ENCODE peak calls at places on chromosomes 3 and 15, in six cellular contexts. O is RWPE1, S is heart left ventricle, K is tibial nerve, N is breast epithelium, Q is aorta. D is an unnamed sample.

GRCh38 chr3:117439812-117440211 is 730.2 kb downstream of the TUSC7 start:
- DNase-seq in O (no peak), S (no peak), K (no peak), N (no peak), Q (no peak), D (no peak)

GRCh38 chr3:130488288-130488687 is 28.7 kb upstream of the COL6A6 start:
- DNase-seq in O (no peak), S (no peak), K (no peak), N (no peak), Q (no peak), D (no peak)

GRCh38 chr15:96273317-96274086 is 57.0 kb upstream of the NR2F2 start:
- DNase-seq in O (peak), S (no peak), K (no peak), N (no peak), Q (no peak), D (no peak)

GRCh38 chr3:27114684-27115083 is 254.5 kb downstream of the NEK10 start:
- DNase-seq in O (peak), S (no peak), K (no peak), N (no peak), Q (no peak), D (no peak)

GRCh38 chr15:73573071-73573470 is 60.1 kb downstream of the NPTN start:
- DNase-seq in O (no peak), S (no peak), K (no peak), N (no peak), Q (no peak), D (no peak)

GRCh38 chr3:132029182-132029902 is 5.5 kb downstream of the CPNE4 start:
- DNase-seq in O (peak), S (peak), K (peak), N (peak), Q (peak), D (peak)

GRCh38 chr3:176041812-176042211 is 1155.5 kb downstream of the TBL1XR1 start:
- DNase-seq in O (no peak), S (no peak), K (no peak), N (no peak), Q (no peak), D (no peak)

GRCh38 chr15:38129531-38130199 is 123.0 kb upstream of the SPRED1 start:
- DNase-seq in O (peak), S (peak), K (peak), N (peak), Q (peak), D (no peak)

GRCh38 chr15:39181348-39181747 is 399.5 kb upstream of the THBS1 start:
- DNase-seq in O (no peak), S (no peak), K (no peak), N (no peak), Q (no peak), D (no peak)

GRCh38 chr15:85838655-85839054 is 43.9 kb upstream of the KLHL25 start:
- DNase-seq in O (no peak), S (no peak), K (no peak), N (no peak), Q (no peak), D (no peak)

GRCh38 chr15:68608206-68608843 is 29.5 kb downstream of the CORO2B start:
- DNase-seq in O (no peak), S (peak), K (peak), N (peak), Q (peak), D (no peak)

GRCh38 chr15:39181901-39182300 is 399.0 kb upstream of the THBS1 start:
- DNase-seq in O (no peak), S (no peak), K (no peak), N (no peak), Q (no peak), D (no peak)

GRCh38 chr3:69143605-69144004 is 21.2 kb upstream of the LMOD3 start:
- DNase-seq in O (peak), S (no peak), K (no peak), N (no peak), Q (no peak), D (no peak)

GRCh38 chr3:118077332-118077731 is 957.3 kb downstream of the IGSF11 start:
- DNase-seq in O (no peak), S (no peak), K (no peak), N (no peak), Q (no peak), D (no peak)

GRCh38 chr3:128297401-128298138 is 144.3 kb downstream of the EEFSEC start:
- DNase-seq in O (peak), S (no peak), K (no peak), N (peak), Q (no peak), D (no peak)

GRCh38 chr3:182116386-182116785 is 404.7 kb downstream of the SOX2 start:
- DNase-seq in O (no peak), S (no peak), K (no peak), N (no peak), Q (no peak), D (no peak)

GRCh38 chr3:120224249-120224648 is 60.8 kb downstream of the GPR156 start:
- DNase-seq in O (no peak), S (no peak), K (no peak), N (no peak), Q (no peak), D (no peak)

GRCh38 chr3:34020761-34021635 is 222.6 kb downstream of the PDCD6IP start:
- DNase-seq in O (no peak), S (no peak), K (no peak), N (no peak), Q (no peak), D (no peak)

GRCh38 chr3:35296533-35296932 is 342.8 kb upstream of the ARPP21 start:
- DNase-seq in O (no peak), S (no peak), K (no peak), N (no peak), Q (no peak), D (peak)

GRCh38 chr3:77254967-77255831 is 215.3 kb downstream of the ROBO2 start:
- DNase-seq in O (peak), S (no peak), K (no peak), N (no peak), Q (no peak), D (no peak)

GRCh38 chr3:17825298-17825697 is 82.9 kb upstream of the TBC1D5 start:
- DNase-seq in O (no peak), S (no peak), K (no peak), N (no peak), Q (no peak), D (no peak)

GRCh38 chr3:120596853-120597223 is 702 bp downstream of the NDUFB4 start:
- DNase-seq in O (no peak), S (no peak), K (no peak), N (no peak), Q (no peak), D (no peak)

GRCh38 chr3:39065197-39065596 is 13.4 kb downstream of the WDR48 start:
- DNase-seq in O (peak), S (no peak), K (no peak), N (no peak), Q (no peak), D (no peak)

GRCh38 chr15:98727115-98728040 is 79.0 kb downstream of the IGF1R start:
- DNase-seq in O (peak), S (peak), K (peak), N (peak), Q (peak), D (no peak)

GRCh38 chr3:105365171-105365535 is 1.6 kb upstream of the ALCAM start:
- DNase-seq in O (no peak), S (no peak), K (no peak), N (no peak), Q (no peak), D (no peak)

GRCh38 chr3:105365536-105366301 is 990 bp upstream of the ALCAM start:
- DNase-seq in O (peak), S (no peak), K (no peak), N (no peak), Q (no peak), D (no peak)

GRCh38 chr3:105359098-105359762 is 7.5 kb upstream of the ALCAM start:
- DNase-seq in O (peak), S (no peak), K (no peak), N (no peak), Q (no peak), D (no peak)

GRCh38 chr3:105364113-105364512 is 2.6 kb upstream of the ALCAM start:
- DNase-seq in O (peak), S (no peak), K (no peak), N (no peak), Q (no peak), D (no peak)

GRCh38 chr3:105362021-105362665 is 4.6 kb upstream of the ALCAM start:
- DNase-seq in O (peak), S (no peak), K (no peak), N (no peak), Q (no peak), D (no peak)
- H3K27ac ChIP-seq in O (no peak), S (no peak), K (no peak), N (no peak), Q (no peak), D (no peak)

GRCh38 chr3:48553886-48554845 is 2.4 kb downstream of the PFKFB4 start:
- DNase-seq in O (no peak), S (no peak), K (no peak), N (no peak), Q (no peak), D (no peak)

GRCh38 chr3:48558446-48559134 is 2.0 kb upstream of the PFKFB4 start:
- DNase-seq in O (no peak), S (peak), K (peak), N (no peak), Q (no peak), D (no peak)

GRCh38 chr3:48555231-48555948 is 1.2 kb downstream of the PFKFB4 start:
- DNase-seq in O (no peak), S (no peak), K (no peak), N (no peak), Q (no peak), D (no peak)

GRCh38 chr3:48556796-48557626 is at the start of gene PFKFB4:
- DNase-seq in O (peak), S (peak), K (peak), N (peak), Q (peak), D (peak)

DNA sequence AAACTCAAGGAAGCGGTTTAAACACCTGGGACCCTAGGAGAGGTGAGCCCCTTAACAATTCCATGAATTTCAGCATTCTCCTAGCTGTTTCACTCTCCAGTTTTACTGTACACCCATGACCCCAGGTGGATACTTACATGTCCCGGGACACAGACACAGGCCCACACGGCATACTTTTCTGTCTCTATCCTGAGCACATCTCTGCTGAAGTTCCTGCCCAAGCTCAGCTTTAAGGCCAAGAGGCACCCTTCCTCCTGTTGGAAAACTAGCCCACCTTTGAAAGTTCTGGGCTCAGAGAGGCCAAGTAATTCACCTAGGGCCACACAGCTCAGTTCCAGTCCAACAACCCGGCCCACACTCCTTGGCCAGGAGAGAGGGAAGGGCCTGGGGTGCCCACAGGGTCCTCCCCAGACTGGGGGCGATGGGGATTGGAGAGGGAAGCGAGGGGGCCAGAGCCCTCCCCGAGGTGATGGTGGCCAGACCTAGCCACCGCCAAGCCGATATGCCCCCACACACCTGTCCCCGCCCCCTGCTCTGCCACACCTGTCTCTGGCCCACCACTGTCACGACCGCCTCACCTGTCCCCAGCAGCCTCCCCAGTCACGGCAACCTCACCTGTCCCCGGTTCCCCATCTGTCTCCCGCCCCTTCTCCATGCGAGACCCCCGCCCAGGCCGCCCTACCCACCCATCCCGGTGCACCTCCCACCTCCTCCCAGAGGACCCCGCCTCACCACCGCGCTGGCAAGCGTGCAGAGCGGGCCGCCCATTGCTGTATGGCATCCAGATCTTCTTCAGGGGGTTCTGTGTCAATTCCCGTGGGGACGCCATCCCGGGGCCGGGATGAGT is 431 bp downstream of the PFKFB4 start:
- DNase-seq in O (no peak), S (no peak), K (no peak), N (no peak), Q (no peak), D (no peak)
- H3K27ac ChIP-seq in O (peak), S (no peak), K (peak), N (peak), Q (no peak), D (peak)

DNA sequence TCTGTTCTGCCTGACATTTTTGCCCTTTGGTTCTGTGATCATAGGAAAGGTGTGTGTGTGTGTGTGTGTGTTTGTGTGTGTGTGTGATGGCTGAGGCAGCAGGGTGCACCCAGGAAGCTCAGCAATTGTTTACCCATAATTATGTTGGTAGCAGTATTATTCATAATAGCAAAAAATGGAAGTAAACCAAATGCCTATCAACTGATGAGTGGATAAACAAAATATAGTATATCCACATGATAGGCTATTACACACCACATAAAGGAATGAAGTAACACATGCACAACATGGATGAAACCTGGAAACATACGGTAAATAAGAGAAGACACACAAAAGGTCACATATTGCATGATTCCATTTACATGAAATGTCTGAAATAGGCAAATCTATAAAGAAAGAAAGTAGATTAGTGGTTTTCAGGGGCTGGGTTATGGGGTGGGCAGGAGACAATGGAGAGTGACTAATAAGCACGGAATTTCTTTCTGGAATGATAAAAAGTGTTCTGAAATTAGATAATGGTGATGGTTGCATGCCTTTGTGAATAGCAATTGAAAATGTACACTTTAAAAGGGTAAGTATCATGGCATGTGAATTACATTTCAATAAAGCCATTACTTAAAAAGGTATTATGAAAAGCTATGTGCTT is 167.2 kb downstream of the POLR2M start:
- DNase-seq in O (peak), S (no peak), K (no peak), N (no peak), Q (no peak), D (no peak)
- H3K27ac ChIP-seq in O (no peak), S (no peak), K (no peak), N (no peak), Q (no peak), D (no peak)

GRCh38 chr3:123576119-123576518 is 8.7 kb downstream of the HACD2 start:
- DNase-seq in O (no peak), S (no peak), K (no peak), N (no peak), Q (no peak), D (no peak)
- H3K27ac ChIP-seq in O (no peak), S (no peak), K (no peak), N (no peak), Q (no peak), D (no peak)

GRCh38 chr15:35182841-35183479 is 97.9 kb upstream of the NANOGP8 start:
- DNase-seq in O (no peak), S (no peak), K (no peak), N (no peak), Q (no peak), D (no peak)
- H3K27ac ChIP-seq in O (no peak), S (no peak), K (no peak), N (no peak), Q (no peak), D (no peak)

DNA sequence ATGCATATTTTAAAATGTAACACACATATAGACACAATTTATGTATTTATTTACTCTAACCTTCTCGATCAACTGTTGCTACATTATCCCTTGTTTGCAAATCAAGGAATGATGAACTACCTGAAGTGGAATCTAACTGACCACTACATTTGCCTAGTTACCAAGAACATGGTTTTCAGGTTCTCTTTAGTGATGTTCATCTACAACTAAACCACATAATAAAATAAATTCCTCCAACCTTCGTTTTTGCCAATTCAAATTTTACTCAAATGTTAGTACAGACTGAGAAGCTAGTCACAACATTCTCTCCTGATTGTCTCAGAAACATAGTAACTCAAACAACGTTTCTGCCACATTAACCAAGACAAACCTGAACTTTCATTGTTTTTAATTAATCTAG is 521.9 kb downstream of the FOXP1 start:
- DNase-seq in O (no peak), S (no peak), K (no peak), N (no peak), Q (no peak), D (no peak)
- H3K27ac ChIP-seq in O (no peak), S (peak), K (peak), N (peak), Q (no peak), D (peak)

DNA sequence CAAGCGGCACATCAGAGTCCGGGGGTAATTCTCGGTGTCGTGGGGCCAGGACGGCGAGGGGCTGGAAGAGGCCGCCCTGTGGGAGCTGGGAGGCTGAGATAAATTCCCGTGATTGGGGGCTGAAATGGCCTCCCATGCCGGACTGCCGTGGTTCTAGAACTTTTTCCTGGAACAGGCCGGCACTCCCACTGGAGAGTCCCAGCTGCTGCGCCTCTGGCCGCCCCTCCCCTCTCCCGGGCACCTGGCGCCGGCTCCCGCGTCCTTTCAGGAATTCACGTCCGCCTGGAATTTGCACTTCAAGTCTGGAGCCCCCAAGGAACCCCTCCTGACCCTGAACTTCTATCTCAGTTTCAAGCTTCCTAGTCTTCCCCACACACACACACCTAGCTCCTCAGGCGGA is 10.8 kb upstream of the LRRC2 start:
- DNase-seq in O (no peak), S (no peak), K (no peak), N (no peak), Q (no peak), D (no peak)
- H3K27ac ChIP-seq in O (no peak), S (no peak), K (no peak), N (no peak), Q (no peak), D (no peak)

DNA sequence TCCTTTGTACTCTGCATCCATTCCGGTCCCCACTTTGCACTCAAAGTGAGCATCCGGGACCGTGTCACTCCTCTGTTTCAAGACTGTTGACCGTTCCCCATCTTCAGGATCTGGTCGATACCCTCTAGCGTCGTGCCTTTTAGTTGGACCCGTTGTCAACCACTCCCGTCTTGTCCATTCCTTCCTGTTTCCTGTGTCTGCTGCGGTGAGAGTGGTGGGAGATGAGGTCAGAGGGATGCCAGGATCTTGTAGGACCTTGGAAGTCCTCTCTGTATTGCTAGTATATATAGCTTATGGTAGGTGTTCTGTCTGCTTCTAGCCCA is 624 bp downstream of the BRK1 start:
- DNase-seq in O (peak), S (no peak), K (no peak), N (no peak), Q (no peak), D (no peak)
- H3K27ac ChIP-seq in O (peak), S (peak), K (peak), N (peak), Q (no peak), D (peak)

GRCh38 chr3:141371882-141372281 is 3.6 kb downstream of the ZBTB38 start:
- DNase-seq in O (no peak), S (no peak), K (no peak), N (no peak), Q (no peak), D (no peak)
- H3K27ac ChIP-seq in O (no peak), S (no peak), K (no peak), N (no peak), Q (no peak), D (no peak)

GRCh38 chr3:146128939-146129338 is 32.0 kb downstream of the PLOD2 start:
- DNase-seq in O (no peak), S (no peak), K (no peak), N (no peak), Q (no peak), D (no peak)

GRCh38 chr3:146128179-146128578 is 32.8 kb downstream of the PLOD2 start:
- DNase-seq in O (no peak), S (no peak), K (no peak), N (no peak), Q (no peak), D (no peak)

GRCh38 chr3:146129750-146130149 is 31.2 kb downstream of the PLOD2 start:
- DNase-seq in O (no peak), S (no peak), K (no peak), N (no peak), Q (no peak), D (no peak)

GRCh38 chr3:146124141-146124801 is 36.7 kb downstream of the PLOD2 start:
- DNase-seq in O (no peak), S (no peak), K (no peak), N (no peak), Q (no peak), D (no peak)

GRCh38 chr3:146125946-146126345 is 35.0 kb downstream of the PLOD2 start:
- DNase-seq in O (peak), S (no peak), K (no peak), N (no peak), Q (no peak), D (no peak)
- H3K27ac ChIP-seq in O (no peak), S (peak), K (no peak), N (no peak), Q (no peak), D (no peak)

D was measured in naive thymus-derived CD4-positive, alpha-beta T cell.